ENCODE peak calls at places on chromosomes 16 and 17, in nine cellular contexts. One of them, this sample, is unnamed.

GRCh38 chr17:78774956-78775571 is 7.0 kb downstream of the CYTH1 start:
- DNase-seq in fibroblast of pulmonary artery: no peak
- DNase-seq in neural progenitor cell: no peak
- DNase-seq in small intestine: peak
- DNase-seq in SK-N-MC: no peak
- DNase-seq in upper lobe of right lung: no peak
- DNase-seq in body of pancreas: no peak
- DNase-seq in ovary: no peak
- DNase-seq in endothelial cell of umbilical vein: no peak
- DNase-seq in this sample: peak

GRCh38 chr17:57370583-57370982 is 114.3 kb downstream of the MSI2 start:
- DNase-seq in neural progenitor cell: no peak
- DNase-seq in SK-N-MC: no peak
- DNase-seq in ovary: no peak
- DNase-seq in small intestine: no peak
- DNase-seq in fibroblast of pulmonary artery: no peak
- DNase-seq in endothelial cell of umbilical vein: no peak
- DNase-seq in body of pancreas: no peak
- DNase-seq in upper lobe of right lung: no peak
- DNase-seq in this sample: no peak

GRCh38 chr17:76155988-76156661 is 15.1 kb upstream of the FOXJ1 start:
- DNase-seq in endothelial cell of umbilical vein: no peak
- DNase-seq in ovary: no peak
- DNase-seq in upper lobe of right lung: peak
- DNase-seq in small intestine: no peak
- DNase-seq in body of pancreas: no peak
- DNase-seq in fibroblast of pulmonary artery: no peak
- DNase-seq in neural progenitor cell: no peak
- DNase-seq in SK-N-MC: no peak
- DNase-seq in this sample: no peak

GRCh38 chr17:79616801-79617200 is 6.0 kb upstream of the RBFOX3 start:
- DNase-seq in upper lobe of right lung: peak
- DNase-seq in SK-N-MC: no peak
- DNase-seq in body of pancreas: no peak
- DNase-seq in ovary: no peak
- DNase-seq in neural progenitor cell: no peak
- DNase-seq in fibroblast of pulmonary artery: no peak
- DNase-seq in endothelial cell of umbilical vein: no peak
- DNase-seq in small intestine: no peak
- DNase-seq in this sample: no peak

GRCh38 chr16:81651758-81652718 is 127.1 kb upstream of the PLCG2 start:
- DNase-seq in small intestine: no peak
- DNase-seq in ovary: peak
- DNase-seq in body of pancreas: no peak
- DNase-seq in SK-N-MC: no peak
- DNase-seq in upper lobe of right lung: no peak
- DNase-seq in endothelial cell of umbilical vein: no peak
- DNase-seq in neural progenitor cell: peak
- DNase-seq in fibroblast of pulmonary artery: no peak
- DNase-seq in this sample: no peak

GRCh38 chr16:89337965-89338364 is 120.5 kb downstream of the ZNF778 start:
- DNase-seq in ovary: peak
- DNase-seq in fibroblast of pulmonary artery: no peak
- DNase-seq in small intestine: no peak
- DNase-seq in neural progenitor cell: no peak
- DNase-seq in endothelial cell of umbilical vein: no peak
- DNase-seq in upper lobe of right lung: peak
- DNase-seq in body of pancreas: no peak
- DNase-seq in SK-N-MC: no peak
- DNase-seq in this sample: no peak

GRCh38 chr17:65366102-65366844 is 195.2 kb downstream of the AXIN2 start:
- DNase-seq in small intestine: no peak
- DNase-seq in upper lobe of right lung: no peak
- DNase-seq in SK-N-MC: no peak
- DNase-seq in endothelial cell of umbilical vein: no peak
- DNase-seq in fibroblast of pulmonary artery: no peak
- DNase-seq in neural progenitor cell: no peak
- DNase-seq in body of pancreas: no peak
- DNase-seq in ovary: no peak
- DNase-seq in this sample: no peak

GRCh38 chr17:66290097-66290722 is 12.2 kb upstream of the PRKCA start:
- DNase-seq in neural progenitor cell: no peak
- DNase-seq in ovary: no peak
- DNase-seq in small intestine: no peak
- DNase-seq in fibroblast of pulmonary artery: no peak
- DNase-seq in body of pancreas: no peak
- DNase-seq in endothelial cell of umbilical vein: peak
- DNase-seq in upper lobe of right lung: no peak
- DNase-seq in SK-N-MC: no peak
- DNase-seq in this sample: no peak

GRCh38 chr17:62627904-62628603 is 584 bp downstream of the MRC2 start:
- DNase-seq in small intestine: no peak
- DNase-seq in SK-N-MC: no peak
- DNase-seq in body of pancreas: no peak
- DNase-seq in endothelial cell of umbilical vein: peak
- DNase-seq in ovary: peak
- DNase-seq in upper lobe of right lung: peak
- DNase-seq in fibroblast of pulmonary artery: peak
- DNase-seq in neural progenitor cell: peak
- DNase-seq in this sample: peak

GRCh38 chr16:1633310-1633709 is 21.1 kb downstream of the CRAMP1 start:
- DNase-seq in body of pancreas: no peak
- DNase-seq in fibroblast of pulmonary artery: no peak
- DNase-seq in neural progenitor cell: no peak
- DNase-seq in endothelial cell of umbilical vein: no peak
- DNase-seq in SK-N-MC: no peak
- DNase-seq in upper lobe of right lung: no peak
- DNase-seq in small intestine: no peak
- DNase-seq in ovary: no peak
- DNase-seq in this sample: no peak

GRCh38 chr17:77404812-77405581 is 264.2 kb downstream of the SEC14L1 start:
- DNase-seq in endothelial cell of umbilical vein: peak
- DNase-seq in small intestine: peak
- DNase-seq in neural progenitor cell: no peak
- DNase-seq in fibroblast of pulmonary artery: peak
- DNase-seq in body of pancreas: peak
- DNase-seq in SK-N-MC: no peak
- DNase-seq in upper lobe of right lung: peak
- DNase-seq in ovary: no peak
- DNase-seq in this sample: peak

GRCh38 chr17:6677158-6677831 is 25.7 kb downstream of the C17orf100 start:
- DNase-seq in endothelial cell of umbilical vein: no peak
- DNase-seq in upper lobe of right lung: no peak
- DNase-seq in body of pancreas: peak
- DNase-seq in fibroblast of pulmonary artery: no peak
- DNase-seq in neural progenitor cell: no peak
- DNase-seq in SK-N-MC: no peak
- DNase-seq in small intestine: no peak
- DNase-seq in ovary: no peak
- DNase-seq in this sample: peak

GRCh38 chr16:58494981-58495860 is 4.7 kb upstream of the NDRG4 start:
- DNase-seq in ovary: peak
- DNase-seq in endothelial cell of umbilical vein: peak
- DNase-seq in body of pancreas: peak
- DNase-seq in neural progenitor cell: peak
- DNase-seq in SK-N-MC: peak
- DNase-seq in upper lobe of right lung: peak
- DNase-seq in fibroblast of pulmonary artery: peak
- DNase-seq in small intestine: peak
- DNase-seq in this sample: peak

GRCh38 chr17:19448341-19449268 is 37.6 kb downstream of the RNF112 start:
- DNase-seq in small intestine: no peak
- DNase-seq in body of pancreas: peak
- DNase-seq in fibroblast of pulmonary artery: peak
- DNase-seq in neural progenitor cell: no peak
- DNase-seq in endothelial cell of umbilical vein: peak
- DNase-seq in upper lobe of right lung: no peak
- DNase-seq in ovary: no peak
- DNase-seq in SK-N-MC: peak
- DNase-seq in this sample: no peak
- H3K4me3 ChIP-seq in small intestine: no peak
- H3K4me3 ChIP-seq in body of pancreas: no peak
- H3K4me3 ChIP-seq in fibroblast of pulmonary artery: peak
- H3K4me3 ChIP-seq in neural progenitor cell: no peak
- H3K4me3 ChIP-seq in endothelial cell of umbilical vein: no peak
- H3K4me3 ChIP-seq in upper lobe of right lung: no peak
- H3K4me3 ChIP-seq in ovary: no peak
- H3K4me3 ChIP-seq in SK-N-MC: peak
- H3K4me3 ChIP-seq in this sample: no peak

GRCh38 chr16:87709677-87710076 is 56.1 kb downstream of the KLHDC4 start:
- DNase-seq in SK-N-MC: no peak
- DNase-seq in endothelial cell of umbilical vein: no peak
- DNase-seq in fibroblast of pulmonary artery: no peak
- DNase-seq in ovary: no peak
- DNase-seq in body of pancreas: no peak
- DNase-seq in neural progenitor cell: no peak
- DNase-seq in upper lobe of right lung: no peak
- DNase-seq in small intestine: no peak
- DNase-seq in this sample: no peak

GRCh38 chr16:87710887-87711286 is 54.9 kb downstream of the KLHDC4 start:
- DNase-seq in upper lobe of right lung: no peak
- DNase-seq in SK-N-MC: no peak
- DNase-seq in fibroblast of pulmonary artery: no peak
- DNase-seq in neural progenitor cell: no peak
- DNase-seq in body of pancreas: no peak
- DNase-seq in small intestine: no peak
- DNase-seq in endothelial cell of umbilical vein: no peak
- DNase-seq in ovary: no peak
- DNase-seq in this sample: no peak

GRCh38 chr16:87707714-87708113 is 58.1 kb downstream of the KLHDC4 start:
- DNase-seq in SK-N-MC: no peak
- DNase-seq in body of pancreas: no peak
- DNase-seq in fibroblast of pulmonary artery: no peak
- DNase-seq in small intestine: no peak
- DNase-seq in endothelial cell of umbilical vein: no peak
- DNase-seq in upper lobe of right lung: no peak
- DNase-seq in ovary: no peak
- DNase-seq in neural progenitor cell: no peak
- DNase-seq in this sample: peak

GRCh38 chr16:87708181-87708580 is 57.6 kb downstream of the KLHDC4 start:
- DNase-seq in neural progenitor cell: no peak
- DNase-seq in upper lobe of right lung: no peak
- DNase-seq in small intestine: no peak
- DNase-seq in body of pancreas: no peak
- DNase-seq in ovary: no peak
- DNase-seq in SK-N-MC: no peak
- DNase-seq in endothelial cell of umbilical vein: no peak
- DNase-seq in fibroblast of pulmonary artery: no peak
- DNase-seq in this sample: no peak

DNA sequence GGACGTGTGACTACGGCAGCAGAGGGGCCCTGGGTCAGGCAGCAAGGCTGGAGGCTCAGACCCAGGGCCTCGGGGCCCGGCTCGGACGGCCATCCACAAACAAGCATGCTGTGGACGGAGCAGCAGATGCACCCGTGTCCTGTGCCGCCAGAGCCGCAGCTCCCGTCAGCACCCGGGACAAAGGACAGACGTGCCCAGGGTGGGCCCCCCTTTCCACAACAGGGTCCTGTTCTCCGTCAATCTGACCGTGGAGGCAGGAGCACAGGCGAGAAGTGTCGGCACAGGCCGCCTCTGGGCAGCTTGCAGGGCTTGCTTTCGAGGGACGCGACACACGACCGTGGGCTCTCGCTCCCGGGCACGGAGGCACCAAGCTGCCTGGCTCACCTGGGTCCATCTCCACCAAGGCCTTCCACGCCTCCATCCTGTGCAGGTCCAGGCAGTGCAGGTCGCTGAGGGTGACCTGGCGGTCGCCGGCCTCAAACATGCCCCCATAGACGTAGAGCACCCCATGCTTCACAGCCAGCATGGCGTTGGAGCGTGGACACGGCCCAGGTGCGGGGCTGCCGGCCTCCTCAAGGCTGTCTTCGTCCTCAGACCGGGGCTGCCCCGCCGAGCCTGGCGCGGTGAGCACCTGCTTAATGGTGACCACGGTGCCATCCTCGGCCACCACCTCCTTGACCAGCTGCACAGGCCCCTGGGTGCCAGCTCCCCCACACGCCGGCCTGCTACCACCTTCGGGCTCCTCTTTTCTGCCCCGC is 56.7 kb downstream of the KLHDC4 start:
- DNase-seq in endothelial cell of umbilical vein: no peak
- DNase-seq in small intestine: no peak
- DNase-seq in body of pancreas: no peak
- DNase-seq in fibroblast of pulmonary artery: no peak
- DNase-seq in neural progenitor cell: no peak
- DNase-seq in ovary: no peak
- DNase-seq in SK-N-MC: no peak
- DNase-seq in upper lobe of right lung: no peak
- DNase-seq in this sample: no peak
- H3K4me3 ChIP-seq in endothelial cell of umbilical vein: no peak
- H3K4me3 ChIP-seq in small intestine: no peak
- H3K4me3 ChIP-seq in body of pancreas: no peak
- H3K4me3 ChIP-seq in fibroblast of pulmonary artery: no peak
- H3K4me3 ChIP-seq in neural progenitor cell: no peak
- H3K4me3 ChIP-seq in ovary: no peak
- H3K4me3 ChIP-seq in SK-N-MC: no peak
- H3K4me3 ChIP-seq in upper lobe of right lung: no peak
- H3K4me3 ChIP-seq in this sample: no peak

GRCh38 chr16:66959645-66960177 is 1.4 kb upstream of the CES3 start:
- DNase-seq in upper lobe of right lung: no peak
- DNase-seq in body of pancreas: no peak
- DNase-seq in endothelial cell of umbilical vein: no peak
- DNase-seq in small intestine: no peak
- DNase-seq in ovary: no peak
- DNase-seq in fibroblast of pulmonary artery: no peak
- DNase-seq in SK-N-MC: no peak
- DNase-seq in neural progenitor cell: no peak
- DNase-seq in this sample: no peak
- H3K4me3 ChIP-seq in upper lobe of right lung: no peak
- H3K4me3 ChIP-seq in body of pancreas: no peak
- H3K4me3 ChIP-seq in endothelial cell of umbilical vein: no peak
- H3K4me3 ChIP-seq in small intestine: no peak
- H3K4me3 ChIP-seq in ovary: no peak
- H3K4me3 ChIP-seq in fibroblast of pulmonary artery: no peak
- H3K4me3 ChIP-seq in SK-N-MC: no peak
- H3K4me3 ChIP-seq in neural progenitor cell: no peak
- H3K4me3 ChIP-seq in this sample: no peak

DNA sequence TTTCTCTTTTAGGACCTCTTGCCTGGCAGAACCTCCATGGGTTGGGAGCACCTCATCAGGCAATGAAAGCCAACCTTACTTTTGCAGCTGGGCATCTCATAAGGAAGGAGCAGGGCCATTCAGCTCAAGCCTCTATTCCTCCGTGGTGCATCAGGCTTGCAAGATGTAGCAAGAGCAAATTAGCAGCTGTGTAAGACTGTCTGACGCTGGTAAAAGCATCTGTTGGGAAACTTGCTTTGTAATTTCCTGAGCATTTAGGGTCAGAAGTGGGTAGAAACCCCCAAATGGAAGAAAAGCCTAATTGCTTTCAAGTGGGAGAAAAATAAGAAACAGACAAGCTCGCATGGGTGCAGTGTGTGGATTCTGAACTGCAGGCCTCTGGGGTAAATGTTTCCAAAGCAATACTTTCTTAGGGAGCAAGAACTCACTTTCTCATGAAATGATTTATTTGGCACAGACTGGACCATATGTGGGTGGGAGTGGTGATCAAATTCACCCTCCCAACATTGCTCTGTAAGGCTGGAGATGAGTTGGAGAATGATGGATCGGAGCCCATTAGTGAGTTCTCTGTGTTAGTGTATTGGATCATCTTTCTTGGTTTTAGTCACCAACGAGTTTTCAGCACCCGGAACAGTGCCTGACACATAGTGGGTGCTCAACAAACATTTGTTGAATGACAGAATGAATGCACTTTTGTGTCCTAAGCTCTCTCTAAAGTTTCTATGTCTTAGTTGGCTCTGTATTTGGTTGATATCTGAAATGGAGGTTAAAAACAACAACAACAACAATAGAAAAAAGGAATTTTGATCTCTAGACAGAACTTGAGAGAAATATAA is 104.4 kb upstream of the FAM20A start:
- DNase-seq in body of pancreas: no peak
- DNase-seq in SK-N-MC: no peak
- DNase-seq in ovary: no peak
- DNase-seq in small intestine: no peak
- DNase-seq in upper lobe of right lung: no peak
- DNase-seq in endothelial cell of umbilical vein: no peak
- DNase-seq in fibroblast of pulmonary artery: no peak
- DNase-seq in neural progenitor cell: no peak
- DNase-seq in this sample: no peak
- H3K4me3 ChIP-seq in body of pancreas: no peak
- H3K4me3 ChIP-seq in SK-N-MC: peak
- H3K4me3 ChIP-seq in ovary: no peak
- H3K4me3 ChIP-seq in small intestine: no peak
- H3K4me3 ChIP-seq in upper lobe of right lung: no peak
- H3K4me3 ChIP-seq in endothelial cell of umbilical vein: no peak
- H3K4me3 ChIP-seq in fibroblast of pulmonary artery: no peak
- H3K4me3 ChIP-seq in neural progenitor cell: no peak
- H3K4me3 ChIP-seq in this sample: no peak

This sample was measured in Jurkat, Clone E6-1.